ENCODE peak calls at places on chromosomes 6 and 20, in four cellular contexts. V is suprapubic skin, R is tibial artery, F is heart left ventricle. E is an unnamed sample. For H3K4me1, the result is how much of the 10 kb centered on the place peaks cover.

GRCh38 chr6:149033454-149034241 is 283.9 kb upstream of the TAB2 start:
- DNase-seq in F (no peak), R (no peak), V (no peak), E (no peak)

GRCh38 chr6:33733294-33734007 is 13.3 kb downstream of the IP6K3 start:
- DNase-seq in R (no peak), V (no peak), F (no peak), E (no peak)

GRCh38 chr6:139647816-139648215 is 273.4 kb upstream of the CITED2 start:
- DNase-seq in R (no peak), V (no peak), F (no peak), E (no peak)

GRCh38 chr6:11609324-11610071 is 71.9 kb downstream of the TMEM170B start:
- DNase-seq in V (no peak), F (peak), R (peak), E (peak)

GRCh38 chr6:158384671-158385110 is 72.4 kb downstream of the TULP4 start:
- DNase-seq in V (no peak), R (no peak), F (no peak), E (no peak)

GRCh38 chr6:54802775-54803631 is 43.6 kb upstream of the FAM83B start:
- DNase-seq in V (no peak), R (no peak), F (no peak), E (no peak)

GRCh38 chr6:96649926-96650325 is 87.0 kb downstream of the FHL5 start:
- DNase-seq in F (no peak), V (no peak), R (no peak), E (no peak)

GRCh38 chr6:20197251-20197650 is 15.0 kb downstream of the MBOAT1 start:
- DNase-seq in V (no peak), F (no peak), R (no peak), E (no peak)

GRCh38 chr20:38256966-38257365 is 3.6 kb downstream of the KIAA1755 start:
- DNase-seq in R (no peak), V (no peak), F (no peak), E (no peak)

GRCh38 chr20:38260378-38261053 is at the start of gene KIAA1755:
- DNase-seq in R (no peak), F (peak), V (peak), E (no peak)

GRCh38 chr20:38258545-38259223 is 1.9 kb downstream of the KIAA1755 start:
- DNase-seq in F (no peak), V (no peak), R (no peak), E (no peak)

GRCh38 chr20:38261054-38261390 is 487 bp upstream of the KIAA1755 start:
- DNase-seq in R (no peak), F (no peak), V (no peak), E (no peak)

DNA sequence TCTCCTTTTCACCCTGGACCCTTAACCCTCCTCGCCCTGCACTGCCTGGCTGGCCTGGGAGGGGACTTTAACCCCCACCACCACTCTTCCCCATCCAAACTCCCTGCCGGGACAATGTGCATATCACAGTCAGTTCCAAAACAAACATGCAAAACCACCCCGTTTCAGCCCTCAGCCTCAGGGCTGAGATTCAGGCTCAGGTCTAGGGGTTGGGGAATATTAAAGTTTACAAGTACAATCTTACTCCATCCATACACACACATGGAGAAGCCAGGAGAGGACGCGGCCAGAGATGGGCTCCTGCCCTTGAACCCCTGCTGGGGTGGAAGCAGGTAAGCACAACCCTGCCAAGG is 534 bp downstream of the KIAA1755 start:
- DNase-seq in R (no peak), V (no peak), F (no peak), E (no peak)
- H3K4me3 ChIP-seq in R (peak), V (peak), F (peak), E (no peak)

GRCh38 chr20:49653925-49654324 is 59.8 kb downstream of the B4GALT5 start:
- DNase-seq in V (no peak), R (no peak), F (no peak), E (no peak)

GRCh38 chr20:49646528-49646927 is 67.2 kb downstream of the B4GALT5 start:
- DNase-seq in F (no peak), V (no peak), R (no peak), E (no peak)

GRCh38 chr20:49646126-49646525 is 67.6 kb downstream of the B4GALT5 start:
- DNase-seq in R (no peak), F (no peak), V (no peak), E (no peak)

GRCh38 chr20:49647509-49647908 is 66.2 kb downstream of the B4GALT5 start:
- DNase-seq in F (no peak), V (no peak), R (no peak), E (no peak)

GRCh38 chr20:49649672-49650071 is 64.0 kb downstream of the B4GALT5 start:
- DNase-seq in R (no peak), F (no peak), V (no peak), E (no peak)
- H3K4me1 ChIP-seq in R (under half), F (under half), V (under half), E (under half)

DNA sequence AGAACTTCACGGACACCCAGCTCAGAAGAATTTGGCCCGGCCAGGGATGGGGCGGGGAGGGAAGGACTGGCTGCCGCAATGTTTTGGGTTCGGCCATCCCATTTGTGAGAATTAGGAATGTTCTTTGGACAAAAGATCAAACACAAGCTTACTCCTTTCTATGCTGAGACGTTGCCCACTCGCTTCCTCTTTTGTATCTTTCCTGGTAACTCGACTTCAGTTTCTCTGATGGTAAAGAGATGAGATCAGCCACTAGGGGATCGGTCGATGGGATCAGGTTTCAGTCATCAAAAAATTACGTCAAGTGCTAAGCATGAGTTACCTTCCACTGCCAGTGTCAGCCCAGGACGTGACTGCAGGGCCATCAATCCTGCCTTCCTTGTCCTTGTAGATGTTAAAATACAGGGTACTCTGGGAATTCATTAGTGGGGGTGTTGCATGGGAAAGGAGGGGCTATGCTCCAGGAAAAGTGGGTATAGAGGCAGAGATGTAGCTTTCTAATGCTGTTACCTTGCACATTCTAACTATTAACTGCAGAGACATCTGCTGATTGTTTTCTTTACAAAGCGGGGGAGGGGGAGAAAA is 190.2 kb downstream of the TSHZ2 start:
- DNase-seq in R (peak), F (no peak), V (peak), E (no peak)
- H3K4me3 ChIP-seq in R (no peak), F (no peak), V (no peak), E (no peak)

DNA sequence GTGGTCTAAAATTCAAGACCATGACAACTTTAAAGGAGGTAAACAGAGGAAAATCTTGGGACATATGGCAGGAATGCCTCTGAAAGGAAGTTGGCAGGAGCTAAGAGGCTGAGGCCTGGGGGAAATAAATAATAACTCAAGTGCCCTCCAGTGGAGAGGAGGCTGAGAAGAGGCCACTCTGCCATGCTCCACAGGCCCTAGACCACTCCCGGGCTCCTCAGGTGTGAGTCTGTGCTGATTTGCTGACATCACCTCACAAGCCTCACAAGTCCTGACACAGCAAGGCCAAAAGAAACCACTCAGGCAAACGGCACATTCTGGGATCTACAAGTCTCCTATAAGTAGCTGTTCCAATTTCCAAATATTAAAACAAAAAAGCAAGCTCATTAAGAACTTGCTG is 91.0 kb upstream of the RIPOR2 start:
- DNase-seq in F (no peak), R (no peak), V (no peak), E (no peak)
- H3K4me1 ChIP-seq in F (under half), R (under half), V (under half), E (under half)

DNA sequence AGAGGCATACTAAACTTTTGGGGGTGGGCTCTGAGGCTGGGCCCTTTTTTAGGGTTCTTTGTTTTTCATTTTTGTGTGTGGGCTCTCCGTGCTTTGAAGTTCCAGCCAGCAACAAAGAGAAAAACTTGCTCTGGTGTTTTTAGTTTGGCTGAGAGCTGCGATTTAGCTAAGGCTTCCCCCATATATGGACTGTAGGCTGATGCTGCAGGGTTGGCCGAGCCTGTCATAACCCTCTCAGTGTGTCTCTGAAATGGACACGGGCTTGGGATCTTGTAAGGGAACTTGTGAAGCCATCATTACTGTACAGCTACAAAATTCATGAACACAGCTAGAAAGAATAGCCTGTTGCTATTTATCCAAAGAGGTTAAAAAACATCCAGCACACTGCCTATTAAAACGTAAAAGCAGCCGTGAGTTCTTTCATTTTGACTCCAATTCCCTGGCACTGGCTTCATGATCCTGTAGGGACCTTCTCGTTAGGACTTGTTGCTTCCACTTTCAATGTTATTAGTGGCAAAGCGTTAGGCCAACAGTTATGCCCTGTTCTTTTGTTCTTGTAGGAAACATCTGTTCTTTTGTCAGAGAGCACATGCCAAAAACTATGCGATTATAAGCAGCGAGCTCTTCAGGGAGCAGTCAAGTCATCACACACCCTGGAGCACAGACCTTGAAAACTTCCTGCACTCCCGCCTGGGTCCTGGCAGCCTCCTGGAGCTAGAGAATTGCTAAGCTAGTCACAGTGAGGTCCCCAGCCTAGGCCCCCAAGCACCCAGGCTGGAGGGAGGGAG is 609.7 kb upstream of the ARID1B start:
- DNase-seq in R (peak), V (no peak), F (peak), E (no peak)
- H3K4me3 ChIP-seq in R (peak), V (peak), F (no peak), E (no peak)

DNA sequence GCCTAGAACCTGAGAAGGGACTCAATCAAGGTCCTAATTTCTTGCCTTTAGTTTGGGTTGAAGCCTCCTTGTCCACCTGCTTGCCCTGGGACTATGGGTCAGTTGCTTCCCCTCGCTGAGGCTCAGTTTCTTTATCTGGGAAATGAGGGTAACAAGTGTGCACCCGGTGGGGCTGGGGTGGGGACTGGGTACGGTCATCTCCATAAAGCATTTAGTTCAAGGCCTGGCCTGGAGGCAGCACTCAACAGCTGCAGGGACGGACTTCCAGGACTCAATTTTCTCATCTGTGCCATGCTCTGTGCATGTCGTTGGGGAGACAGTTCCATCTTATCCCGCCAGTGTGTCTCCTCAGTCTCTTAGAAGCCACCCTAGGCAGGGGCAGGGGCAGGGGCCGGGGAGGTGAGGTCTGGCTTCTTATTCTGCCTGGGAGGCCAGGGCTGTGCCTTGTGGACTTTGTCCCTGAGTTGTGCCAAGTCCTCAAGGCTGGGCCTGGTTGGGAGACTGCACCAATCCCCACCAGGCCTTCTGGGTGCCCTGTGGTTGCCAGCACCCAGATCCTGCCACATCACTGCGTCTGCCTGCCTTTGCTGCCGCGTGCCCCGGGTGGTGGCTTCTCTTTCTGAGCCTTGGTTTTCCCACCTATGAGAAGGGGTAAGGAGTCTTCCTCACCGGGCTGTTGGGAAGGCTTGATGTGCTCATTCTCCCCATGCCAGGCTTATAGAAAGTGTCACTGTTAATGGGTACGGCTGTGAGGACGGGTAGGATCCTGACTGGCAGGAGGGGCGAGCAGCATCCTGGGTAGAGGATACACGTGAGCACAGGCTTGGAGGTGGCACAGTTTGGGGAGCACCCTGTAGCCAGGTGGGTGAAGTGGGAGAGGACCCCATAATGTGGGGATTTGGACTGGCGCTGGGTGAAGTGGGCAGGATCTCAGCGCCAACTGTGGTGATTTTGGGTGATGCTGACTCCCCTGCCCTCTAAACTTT is 8.6 kb downstream of the SRC start:
- DNase-seq in F (no peak), R (no peak), V (no peak), E (no peak)
- H3K4me1 ChIP-seq in F (under half), R (under half), V (half or more), E (under half)

DNA sequence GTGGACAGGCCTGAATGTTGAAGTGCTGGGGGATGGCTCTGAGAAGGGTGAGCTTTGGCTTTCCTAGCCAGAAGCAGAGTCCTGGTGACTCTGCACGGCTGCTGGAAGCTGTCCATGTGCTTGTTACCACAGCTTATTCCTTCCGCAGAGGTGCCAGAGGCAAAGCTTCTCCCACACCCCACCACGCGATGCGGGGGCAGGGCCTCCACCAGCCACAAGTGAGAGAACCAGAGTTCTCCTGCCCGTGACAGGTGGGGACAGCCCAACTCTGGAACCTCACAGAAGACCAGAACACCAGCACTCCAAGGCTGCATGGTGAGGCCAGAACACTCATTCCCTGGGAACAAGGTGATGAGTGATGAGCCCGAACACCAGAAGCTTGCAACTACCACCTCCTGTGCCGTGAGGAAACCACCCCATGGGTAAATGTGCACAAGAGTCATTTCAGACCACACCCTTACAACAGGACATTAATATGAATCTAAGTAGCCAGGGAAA is 36.7 kb downstream of the JAG1 start:
- DNase-seq in F (no peak), V (no peak), R (peak), E (no peak)
- H3K4me3 ChIP-seq in F (no peak), V (no peak), R (no peak), E (no peak)

DNA sequence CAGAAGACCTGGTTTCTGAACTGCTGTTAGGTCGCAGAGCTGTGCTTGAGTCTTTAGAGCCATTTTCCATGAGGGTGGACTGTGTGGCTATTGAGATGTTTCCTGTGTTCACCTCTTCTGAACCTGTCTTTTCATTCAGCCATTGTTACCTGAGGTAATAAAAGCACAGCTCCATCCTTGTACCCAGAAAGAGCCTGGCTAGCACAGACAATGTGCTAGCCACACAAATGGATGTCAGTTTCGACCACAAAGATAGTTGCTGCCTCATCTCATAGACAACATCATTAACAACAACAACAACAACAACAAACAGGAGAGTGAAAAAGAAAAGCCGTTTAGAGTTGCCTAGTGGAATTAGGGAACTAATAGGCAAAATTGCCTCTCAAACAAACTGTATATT is 114.7 kb downstream of the MYO6 start:
- DNase-seq in V (no peak), R (no peak), F (no peak), E (no peak)
- H3K4me1 ChIP-seq in V (under half), R (under half), F (under half), E (under half)

DNA sequence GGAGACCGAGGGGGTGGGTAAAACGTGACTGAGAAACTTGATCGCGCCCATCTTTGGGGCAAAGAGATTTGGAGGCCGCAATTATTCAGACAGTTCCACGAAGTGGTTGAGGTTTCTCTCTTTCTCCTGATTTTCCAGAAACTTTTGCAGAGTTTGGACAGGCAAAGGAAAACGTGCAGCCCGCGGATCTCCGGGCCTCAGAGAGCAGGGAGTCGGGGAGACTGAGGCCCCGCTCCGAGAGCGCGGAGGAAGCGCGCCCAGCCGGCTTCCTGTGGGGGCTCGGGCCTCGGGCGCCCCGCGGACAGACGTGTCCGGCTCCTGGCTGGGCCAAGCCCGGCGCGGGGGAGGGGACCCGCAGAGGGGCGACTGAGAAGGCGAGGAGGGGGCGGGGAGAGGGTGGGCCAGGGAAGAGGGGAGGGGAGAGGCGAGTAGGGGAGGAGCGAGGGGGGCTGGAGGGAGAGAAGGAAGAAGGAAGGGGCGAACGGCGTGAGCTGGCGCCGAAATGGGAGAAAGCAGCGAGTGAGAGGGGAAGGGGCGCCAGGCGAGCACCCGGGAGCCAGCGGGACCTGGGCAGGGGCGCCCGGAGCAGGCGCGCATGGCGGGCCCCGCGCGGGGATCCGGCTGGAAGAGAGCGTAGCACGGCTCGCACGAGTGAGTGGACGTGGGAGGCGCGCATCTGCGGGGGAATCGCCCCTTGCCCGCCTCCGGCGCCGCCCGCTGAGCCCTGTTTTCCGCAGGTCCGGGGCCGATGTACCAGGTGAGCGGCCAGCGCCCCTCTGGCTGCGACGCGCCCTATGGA is at the start of gene MDFI:
- DNase-seq in R (no peak), V (no peak), F (no peak), E (peak)
- H3K4me3 ChIP-seq in R (peak), V (peak), F (peak), E (peak)

DNA sequence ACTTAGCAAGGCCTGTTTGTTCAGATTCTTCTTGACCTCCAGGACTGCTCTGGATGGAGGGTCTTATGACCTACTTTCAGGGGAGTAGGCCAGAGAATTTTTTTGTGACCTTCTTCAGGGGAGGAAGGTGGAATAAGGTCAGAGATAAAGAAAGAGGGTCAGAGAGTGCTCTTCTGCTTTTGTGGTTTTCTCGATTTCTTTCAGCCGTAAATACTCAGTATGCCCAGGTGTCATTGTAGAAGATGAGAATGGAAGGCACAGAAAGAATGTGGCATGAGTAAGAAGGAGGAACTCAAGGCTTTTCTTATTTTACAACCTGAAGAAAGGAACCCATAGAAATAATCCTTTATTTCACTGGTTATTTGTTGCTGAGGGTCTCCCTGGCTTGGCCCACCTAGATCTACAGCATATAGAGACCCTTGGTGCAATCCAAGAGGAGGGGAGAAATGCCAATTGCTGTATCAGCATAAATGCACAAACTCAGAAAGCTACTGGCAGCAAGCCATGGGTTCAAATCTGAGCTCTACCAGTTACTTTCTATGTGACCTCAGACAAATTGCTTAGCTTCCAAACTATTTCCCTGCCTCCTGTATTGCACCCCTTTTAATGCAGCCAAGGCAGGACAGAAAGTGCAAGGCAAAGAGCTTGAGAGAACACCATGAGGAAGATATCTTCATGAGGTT is 68.0 kb downstream of the OLIG3 start:
- DNase-seq in R (no peak), V (no peak), F (no peak), E (no peak)
- H3K4me1 ChIP-seq in R (under half), V (under half), F (under half), E (under half)